ENCODE peak calls at places on chromosomes 13 and 19, in four cellular contexts. One of them, this sample, is unnamed.

GRCh38 chr13:39039033-39039432 is 777 bp downstream of the NHLRC3 start:
- DNase-seq in hepatocyte: no peak
- DNase-seq in ovary: no peak
- DNase-seq in AG04449: no peak
- DNase-seq in this sample: no peak

GRCh38 chr13:27370305-27370853 is 54.0 kb upstream of the GTF3A start:
- DNase-seq in hepatocyte: no peak
- DNase-seq in AG04449: no peak
- DNase-seq in ovary: no peak
- DNase-seq in this sample: no peak

GRCh38 chr13:43805071-43805468 is 18.3 kb upstream of the ENOX1 start:
- DNase-seq in ovary: no peak
- DNase-seq in hepatocyte: peak
- DNase-seq in AG04449: no peak
- DNase-seq in this sample: peak

GRCh38 chr13:50887153-50887552 is 22.4 kb upstream of the RNASEH2B start:
- DNase-seq in AG04449: no peak
- DNase-seq in ovary: no peak
- DNase-seq in hepatocyte: no peak
- DNase-seq in this sample: no peak

GRCh38 chr13:26280822-26281221 is 26.9 kb downstream of the CDK8 start:
- DNase-seq in hepatocyte: no peak
- DNase-seq in ovary: no peak
- DNase-seq in AG04449: no peak
- DNase-seq in this sample: no peak

GRCh38 chr13:57634829-57635165 is 3.3 kb downstream of the PCDH17 start:
- DNase-seq in ovary: no peak
- DNase-seq in AG04449: no peak
- DNase-seq in hepatocyte: peak
- DNase-seq in this sample: no peak

GRCh38 chr19:40805258-40805868 is 6.4 kb downstream of the EGLN2 start:
- DNase-seq in hepatocyte: no peak
- DNase-seq in AG04449: no peak
- DNase-seq in ovary: no peak
- DNase-seq in this sample: no peak

GRCh38 chr13:109787135-109787954 is 962 bp upstream of the IRS2 start:
- DNase-seq in ovary: peak
- DNase-seq in hepatocyte: peak
- DNase-seq in AG04449: no peak
- DNase-seq in this sample: no peak

GRCh38 chr13:106367361-106367781 is 168.1 kb downstream of the EFNB2 start:
- DNase-seq in ovary: no peak
- DNase-seq in AG04449: no peak
- DNase-seq in hepatocyte: no peak
- DNase-seq in this sample: no peak

GRCh38 chr13:83221256-83221655 is 661.0 kb downstream of the SLITRK1 start:
- DNase-seq in ovary: no peak
- DNase-seq in hepatocyte: peak
- DNase-seq in AG04449: no peak
- DNase-seq in this sample: no peak

GRCh38 chr13:77325371-77325941 is 1.4 kb downstream of the MYCBP2 start:
- DNase-seq in hepatocyte: no peak
- DNase-seq in AG04449: no peak
- DNase-seq in ovary: no peak
- DNase-seq in this sample: no peak

GRCh38 chr13:51425410-51426042 is 27.3 kb downstream of the INTS6 start:
- DNase-seq in hepatocyte: peak
- DNase-seq in AG04449: peak
- DNase-seq in ovary: no peak
- DNase-seq in this sample: no peak

GRCh38 chr19:16371540-16371986 is 46.9 kb downstream of the KLF2 start:
- DNase-seq in AG04449: no peak
- DNase-seq in hepatocyte: no peak
- DNase-seq in ovary: peak
- DNase-seq in this sample: peak

GRCh38 chr19:49104229-49104864 is 9.8 kb upstream of the LIN7B start:
- DNase-seq in ovary: no peak
- DNase-seq in AG04449: no peak
- DNase-seq in hepatocyte: no peak
- DNase-seq in this sample: no peak

GRCh38 chr13:40464349-40464748 is 202.1 kb downstream of the FOXO1 start:
- DNase-seq in hepatocyte: no peak
- DNase-seq in AG04449: no peak
- DNase-seq in ovary: no peak
- DNase-seq in this sample: no peak

GRCh38 chr19:54107876-54108490 is 5.3 kb downstream of the NDUFA3 start:
- DNase-seq in AG04449: no peak
- DNase-seq in ovary: no peak
- DNase-seq in hepatocyte: no peak
- DNase-seq in this sample: no peak

GRCh38 chr19:35704218-35704617 is at the start of gene ZBTB32:
- DNase-seq in AG04449: no peak
- DNase-seq in hepatocyte: no peak
- DNase-seq in ovary: no peak
- DNase-seq in this sample: no peak

GRCh38 chr13:113123226-113124150 is 889 bp downstream of the F10 start:
- DNase-seq in hepatocyte: no peak
- DNase-seq in ovary: peak
- DNase-seq in AG04449: no peak
- DNase-seq in this sample: no peak
- TF ChIP-seq CTCF in hepatocyte: peak
- TF ChIP-seq CTCF in ovary: no peak
- TF ChIP-seq CTCF in AG04449: peak
- TF ChIP-seq CTCF in this sample: no peak

DNA sequence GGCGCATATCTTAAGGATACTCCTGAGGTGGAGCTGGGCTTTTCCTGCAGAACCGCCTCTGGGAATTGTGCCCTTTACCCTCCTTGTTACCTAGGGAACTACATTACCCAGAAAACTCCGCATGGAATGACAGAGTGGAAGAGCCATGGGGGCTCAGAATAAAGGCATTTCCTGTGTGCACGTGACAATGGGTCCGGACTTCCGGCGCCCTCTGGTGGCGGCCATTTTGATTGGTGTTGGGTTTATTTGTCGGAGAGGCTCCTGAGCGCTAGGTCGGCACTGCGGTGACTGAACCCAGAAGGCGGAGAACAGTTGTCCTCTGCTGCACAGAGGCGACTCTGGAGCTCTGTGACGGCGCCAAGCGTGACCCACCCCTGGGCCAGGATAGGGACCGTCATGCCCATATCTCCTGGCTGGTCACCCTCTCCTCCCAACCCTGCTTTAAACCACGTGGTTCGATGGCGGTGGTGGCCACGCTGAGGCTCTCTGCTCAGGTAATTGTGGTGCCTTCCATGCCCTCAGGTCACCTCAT is at the start of gene ZNF587B:
- DNase-seq in AG04449: no peak
- DNase-seq in hepatocyte: peak
- DNase-seq in ovary: peak
- DNase-seq in this sample: peak
- H3K4me3 ChIP-seq in AG04449: peak
- H3K4me3 ChIP-seq in hepatocyte: peak
- H3K4me3 ChIP-seq in ovary: peak
- H3K4me3 ChIP-seq in this sample: peak

GRCh38 chr19:370641-371330 is 26.2 kb upstream of the MIER2 start:
- DNase-seq in hepatocyte: no peak
- DNase-seq in ovary: peak
- DNase-seq in AG04449: no peak
- DNase-seq in this sample: no peak

GRCh38 chr19:373391-374182 is 29.0 kb upstream of the MIER2 start:
- DNase-seq in ovary: peak
- DNase-seq in AG04449: no peak
- DNase-seq in hepatocyte: no peak
- DNase-seq in this sample: no peak

GRCh38 chr19:372306-372890 is 27.8 kb upstream of the MIER2 start:
- DNase-seq in hepatocyte: peak
- DNase-seq in AG04449: peak
- DNase-seq in ovary: peak
- DNase-seq in this sample: no peak

GRCh38 chr19:369876-370275 is 25.3 kb upstream of the MIER2 start:
- DNase-seq in AG04449: no peak
- DNase-seq in hepatocyte: no peak
- DNase-seq in ovary: peak
- DNase-seq in this sample: no peak

DNA sequence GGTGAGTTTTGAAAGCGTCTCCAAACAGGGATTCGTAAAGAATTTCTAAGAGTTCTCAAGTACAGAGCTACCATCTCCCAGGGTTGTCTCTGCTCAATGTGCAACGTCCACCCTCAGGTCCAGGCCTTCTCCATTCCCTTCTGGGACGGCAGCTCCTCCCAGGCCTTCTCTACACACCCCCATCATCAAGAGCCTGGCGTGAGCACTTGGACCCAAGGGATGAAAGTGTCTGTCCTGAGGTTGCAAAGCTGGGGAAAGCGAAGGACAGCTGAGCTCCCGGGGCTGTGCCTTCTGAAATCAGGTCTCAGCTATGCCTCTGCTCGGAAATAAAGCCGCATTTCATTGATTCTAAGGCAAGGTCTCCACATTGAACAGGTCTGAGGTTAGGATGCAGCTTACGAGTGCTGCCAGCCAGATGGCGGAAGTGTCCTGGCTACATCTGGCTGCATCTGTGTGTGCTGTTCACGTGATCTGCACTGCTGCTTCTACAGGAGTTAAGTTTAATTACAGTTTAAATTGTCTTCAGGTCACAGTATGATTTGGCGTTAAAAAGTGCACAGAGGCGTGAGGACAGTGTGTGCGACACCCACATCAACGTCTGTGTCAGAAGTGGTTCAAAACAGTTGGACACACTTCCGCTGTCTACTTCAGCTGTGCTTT is 27.0 kb upstream of the MIER2 start:
- DNase-seq in hepatocyte: no peak
- DNase-seq in AG04449: no peak
- DNase-seq in ovary: peak
- DNase-seq in this sample: peak
- TF ChIP-seq CTCF in hepatocyte: no peak
- TF ChIP-seq CTCF in AG04449: no peak
- TF ChIP-seq CTCF in ovary: no peak
- TF ChIP-seq CTCF in this sample: no peak

GRCh38 chr13:98923641-98924397 is 54.0 kb downstream of the DOCK9 start:
- DNase-seq in hepatocyte: no peak
- DNase-seq in ovary: no peak
- DNase-seq in AG04449: no peak
- DNase-seq in this sample: no peak

GRCh38 chr13:98922306-98922705 is 55.6 kb downstream of the DOCK9 start:
- DNase-seq in ovary: no peak
- DNase-seq in AG04449: no peak
- DNase-seq in hepatocyte: no peak
- DNase-seq in this sample: no peak

GRCh38 chr13:98930014-98930625 is 47.7 kb downstream of the DOCK9 start:
- DNase-seq in hepatocyte: peak
- DNase-seq in ovary: no peak
- DNase-seq in AG04449: no peak
- DNase-seq in this sample: no peak

GRCh38 chr13:98925949-98926348 is 51.9 kb downstream of the DOCK9 start:
- DNase-seq in ovary: no peak
- DNase-seq in hepatocyte: no peak
- DNase-seq in AG04449: no peak
- DNase-seq in this sample: no peak

GRCh38 chr13:98927954-98928927 is 49.6 kb downstream of the DOCK9 start:
- DNase-seq in hepatocyte: no peak
- DNase-seq in ovary: no peak
- DNase-seq in AG04449: no peak
- DNase-seq in this sample: peak
- H3K4me3 ChIP-seq in hepatocyte: no peak
- H3K4me3 ChIP-seq in ovary: no peak
- H3K4me3 ChIP-seq in AG04449: no peak
- H3K4me3 ChIP-seq in this sample: no peak

GRCh38 chr19:18440421-18440877 is 2.5 kb upstream of the ISYNA1 start:
- DNase-seq in ovary: peak
- DNase-seq in hepatocyte: no peak
- DNase-seq in AG04449: no peak
- DNase-seq in this sample: no peak
- TF ChIP-seq CTCF in ovary: no peak
- TF ChIP-seq CTCF in hepatocyte: peak
- TF ChIP-seq CTCF in AG04449: peak
- TF ChIP-seq CTCF in this sample: no peak

DNA sequence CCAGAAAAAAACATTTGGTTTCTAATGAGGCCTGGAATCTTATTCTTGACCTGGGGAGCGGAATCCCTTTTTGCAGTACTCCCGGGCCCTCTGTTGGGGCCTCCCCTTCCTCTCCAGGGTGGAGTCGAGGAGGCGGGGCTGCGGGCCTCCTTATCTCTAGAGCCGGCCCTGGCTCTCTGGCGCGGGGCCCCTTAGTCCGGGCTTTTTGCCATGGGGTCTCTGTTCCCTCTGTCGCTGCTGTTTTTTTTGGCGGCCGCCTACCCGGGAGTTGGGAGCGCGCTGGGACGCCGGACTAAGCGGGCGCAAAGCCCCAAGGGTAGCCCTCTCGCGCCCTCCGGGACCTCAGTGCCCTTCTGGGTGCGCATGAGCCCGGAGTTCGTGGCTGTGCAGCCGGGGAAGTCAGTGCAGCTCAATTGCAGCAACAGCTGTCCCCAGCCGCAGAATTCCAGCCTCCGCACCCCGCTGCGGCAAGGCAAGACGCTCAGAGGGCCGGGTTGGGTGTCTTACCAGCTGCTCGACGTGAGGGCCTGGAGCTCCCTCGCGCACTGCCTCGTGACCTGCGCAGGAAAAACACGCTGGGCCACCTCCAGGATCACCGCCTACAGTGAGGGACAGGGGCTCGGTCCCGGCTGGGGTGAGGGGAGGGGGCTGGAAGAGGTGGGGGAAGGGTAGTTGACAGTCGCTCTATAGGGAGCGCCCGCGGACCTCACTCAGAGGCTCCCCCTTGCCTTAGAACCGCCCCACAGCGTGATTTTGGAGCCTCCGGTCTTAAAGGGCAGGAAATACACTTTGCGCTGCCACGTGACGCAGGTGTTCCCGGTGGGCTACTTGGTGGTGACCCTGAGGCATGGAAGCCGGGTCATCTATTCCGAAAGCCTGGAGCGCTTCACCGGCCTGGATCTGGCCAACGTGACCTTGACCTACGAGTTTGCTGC is at the start of gene ICAM4:
- DNase-seq in hepatocyte: peak
- DNase-seq in ovary: peak
- DNase-seq in AG04449: no peak
- DNase-seq in this sample: no peak
- H3K4me3 ChIP-seq in hepatocyte: no peak
- H3K4me3 ChIP-seq in ovary: no peak
- H3K4me3 ChIP-seq in AG04449: no peak
- H3K4me3 ChIP-seq in this sample: no peak

DNA sequence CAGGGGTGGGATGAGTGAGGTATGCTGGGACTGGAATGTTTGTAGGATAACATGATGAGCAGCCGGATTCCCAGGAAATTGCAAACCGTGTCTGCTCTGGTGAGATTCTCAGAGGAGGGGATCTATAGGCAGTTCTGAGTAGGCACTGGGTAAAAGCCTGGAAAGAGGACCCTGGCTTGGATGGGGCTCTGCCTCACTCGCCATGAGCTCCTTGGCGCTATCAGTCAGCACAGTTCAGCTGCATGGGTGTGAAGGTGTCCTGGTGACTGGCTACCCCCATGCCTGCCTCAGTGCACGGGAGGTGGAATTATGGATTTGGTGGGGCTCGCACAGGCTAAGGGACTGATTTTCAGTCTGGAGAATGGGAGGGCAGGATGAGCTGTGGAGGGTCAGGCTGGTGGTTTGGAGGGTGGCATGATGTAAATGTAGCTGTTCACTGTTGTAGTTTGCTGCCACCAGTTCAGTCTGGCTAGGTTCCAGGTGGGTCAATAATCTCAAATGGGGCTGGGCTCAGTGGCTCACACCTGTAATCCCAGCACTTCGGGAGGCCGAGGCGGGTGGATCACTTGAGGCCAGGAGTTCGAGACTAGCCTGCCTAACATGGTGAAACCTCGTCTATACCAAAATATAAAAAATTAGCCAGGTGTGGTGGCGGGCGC is 9.2 kb upstream of the ZNF627 start:
- DNase-seq in ovary: no peak
- DNase-seq in AG04449: no peak
- DNase-seq in hepatocyte: no peak
- DNase-seq in this sample: no peak
- TF ChIP-seq CTCF in ovary: no peak
- TF ChIP-seq CTCF in AG04449: no peak
- TF ChIP-seq CTCF in hepatocyte: no peak
- TF ChIP-seq CTCF in this sample: no peak